ENCODE peak calls at places on chromosomes 6 and 20, in nine cellular contexts. O, P, Z, F, S, I, M, E and V are unnamed samples. For H3K9me3, the result is how much of the 10 kb centered on the place peaks cover.

GRCh38 chr6:116847234-116847633 is 18.4 kb upstream of the GPRC6A start:
- DNase-seq in O (no peak), P (no peak), Z (no peak), F (no peak), S (peak), I (no peak), M (no peak), E (no peak), V (no peak)

GRCh38 chr20:54106162-54106561 is 35.8 kb upstream of the BCAS1 start:
- DNase-seq in O (no peak), P (no peak), Z (no peak), F (no peak), S (no peak), I (no peak), M (no peak), E (no peak), V (no peak)

GRCh38 chr6:99603421-99604160 is 3.0 kb upstream of the PRDM13 start:
- DNase-seq in O (no peak), P (peak), Z (no peak), F (no peak), S (peak), I (no peak), M (no peak), E (no peak), V (no peak)

GRCh38 chr6:40955181-40955550 is 83.9 kb downstream of the UNC5CL start:
- DNase-seq in O (no peak), P (no peak), Z (no peak), F (no peak), S (no peak), I (no peak), M (no peak), E (no peak), V (no peak)

GRCh38 chr20:25863536-25864325 is 167.1 kb upstream of the ZNF337 start:
- DNase-seq in O (no peak), P (no peak), Z (no peak), F (no peak), S (peak), I (no peak), M (no peak), E (no peak), V (no peak)

GRCh38 chr6:130366011-130366963 is at the start of gene TMEM200A:
- DNase-seq in O (peak), P (peak), Z (no peak), F (peak), S (peak), I (no peak), M (peak), E (peak), V (peak)

GRCh38 chr20:13423472-13424173 is 202.5 kb downstream of the ISM1 start:
- DNase-seq in O (no peak), P (no peak), Z (no peak), F (no peak), S (no peak), I (no peak), M (no peak), E (no peak), V (no peak)

GRCh38 chr6:134464690-134465411 is 146.9 kb upstream of the SGK1 start:
- DNase-seq in O (no peak), P (no peak), Z (peak), F (no peak), S (no peak), I (no peak), M (no peak), E (no peak), V (no peak)

GRCh38 chr20:3276400-3277015 is 37.5 kb upstream of the SLC4A11 start:
- DNase-seq in O (no peak), P (no peak), Z (peak), F (no peak), S (peak), I (no peak), M (peak), E (no peak), V (no peak)

GRCh38 chr20:10875653-10876052 is 201.9 kb upstream of the JAG1 start:
- DNase-seq in O (no peak), P (no peak), Z (no peak), F (no peak), S (no peak), I (no peak), M (no peak), E (no peak), V (no peak)

GRCh38 chr6:165925474-165926156 is 242.0 kb downstream of the TBXT start:
- DNase-seq in O (no peak), P (no peak), Z (no peak), F (no peak), S (no peak), I (no peak), M (no peak), E (no peak), V (no peak)

GRCh38 chr6:83051386-83052172 is 14.1 kb downstream of the UBE3D start:
- DNase-seq in O (no peak), P (no peak), Z (no peak), F (no peak), S (peak), I (no peak), M (no peak), E (no peak), V (no peak)

GRCh38 chr6:4732691-4733315 is 43.4 kb upstream of the CDYL start:
- DNase-seq in O (no peak), P (no peak), Z (peak), F (peak), S (peak), I (no peak), M (peak), E (no peak), V (peak)

GRCh38 chr20:5608104-5608447 is 142.1 kb upstream of the SHLD1 start:
- DNase-seq in O (no peak), P (no peak), Z (no peak), F (no peak), S (no peak), I (no peak), M (no peak), E (no peak), V (peak)

GRCh38 chr6:111585241-111585968 is 20.3 kb downstream of the TRAF3IP2 start:
- DNase-seq in O (no peak), P (no peak), Z (peak), F (peak), S (no peak), I (no peak), M (no peak), E (no peak), V (no peak)

GRCh38 chr6:2324166-2324953 is 79.0 kb upstream of the GMDS start:
- DNase-seq in O (no peak), P (no peak), Z (no peak), F (no peak), S (no peak), I (no peak), M (no peak), E (no peak), V (no peak)
- H3K9me3 ChIP-seq in O (under half), P (half or more), Z (under half), F (under half), S (under half), I (half or more), M (under half), E (under half), V (under half)

DNA sequence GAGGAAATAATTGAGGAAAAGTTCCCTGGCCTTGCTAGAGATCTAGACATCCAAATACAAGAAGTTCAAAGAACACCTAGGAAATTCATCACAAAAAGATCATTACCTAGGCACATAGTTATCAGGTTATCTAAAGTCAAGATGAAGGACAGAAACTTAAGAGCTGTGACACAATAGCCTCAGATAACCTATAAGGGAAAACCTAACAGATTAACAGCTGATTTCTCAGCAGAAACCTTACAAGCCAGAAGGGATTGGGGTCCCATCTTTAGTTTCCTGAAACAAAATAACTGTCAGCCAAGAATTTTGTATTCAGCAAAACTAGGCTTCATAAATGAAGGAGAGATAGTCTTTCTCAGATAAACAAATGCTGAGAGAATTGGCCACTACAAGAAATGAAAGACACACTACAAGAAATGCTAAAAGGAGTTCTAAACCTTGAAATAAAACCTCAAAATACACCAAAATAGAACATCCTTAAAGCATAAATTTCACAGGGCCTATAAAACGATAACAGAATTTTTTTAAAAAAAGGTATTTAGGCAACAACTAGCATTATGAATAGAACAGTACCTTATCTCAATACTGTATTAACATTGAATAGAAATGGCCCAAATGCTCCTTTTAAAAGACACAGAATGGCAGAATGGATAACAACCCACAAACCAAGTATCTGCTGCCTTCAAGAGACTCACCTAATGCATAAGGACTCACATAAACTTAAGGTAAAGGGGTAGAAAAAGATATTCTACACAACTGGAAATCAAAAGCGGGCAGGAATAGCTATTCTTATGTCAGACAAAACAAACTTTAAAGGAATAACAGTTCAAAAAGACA is 9.7 kb downstream of the RNGTT start:
- DNase-seq in O (no peak), P (no peak), Z (no peak), F (no peak), S (no peak), I (no peak), M (no peak), E (no peak), V (no peak)
- H3K9me3 ChIP-seq in O (under half), P (under half), Z (under half), F (under half), S (under half), I (under half), M (under half), E (under half), V (under half)

GRCh38 chr6:170093276-170093657 is 197.6 kb downstream of the DLL1 start:
- DNase-seq in O (no peak), P (no peak), Z (no peak), F (no peak), S (no peak), I (no peak), M (no peak), E (no peak), V (no peak)

GRCh38 chr6:170095273-170095976 is 195.5 kb downstream of the DLL1 start:
- DNase-seq in O (no peak), P (peak), Z (no peak), F (no peak), S (no peak), I (no peak), M (peak), E (no peak), V (no peak)

GRCh38 chr6:170096191-170096802 is 194.6 kb downstream of the DLL1 start:
- DNase-seq in O (no peak), P (peak), Z (no peak), F (no peak), S (no peak), I (no peak), M (no peak), E (no peak), V (no peak)

GRCh38 chr6:170093658-170094596 is 197.0 kb downstream of the DLL1 start:
- DNase-seq in O (no peak), P (peak), Z (no peak), F (no peak), S (no peak), I (no peak), M (peak), E (no peak), V (no peak)

DNA sequence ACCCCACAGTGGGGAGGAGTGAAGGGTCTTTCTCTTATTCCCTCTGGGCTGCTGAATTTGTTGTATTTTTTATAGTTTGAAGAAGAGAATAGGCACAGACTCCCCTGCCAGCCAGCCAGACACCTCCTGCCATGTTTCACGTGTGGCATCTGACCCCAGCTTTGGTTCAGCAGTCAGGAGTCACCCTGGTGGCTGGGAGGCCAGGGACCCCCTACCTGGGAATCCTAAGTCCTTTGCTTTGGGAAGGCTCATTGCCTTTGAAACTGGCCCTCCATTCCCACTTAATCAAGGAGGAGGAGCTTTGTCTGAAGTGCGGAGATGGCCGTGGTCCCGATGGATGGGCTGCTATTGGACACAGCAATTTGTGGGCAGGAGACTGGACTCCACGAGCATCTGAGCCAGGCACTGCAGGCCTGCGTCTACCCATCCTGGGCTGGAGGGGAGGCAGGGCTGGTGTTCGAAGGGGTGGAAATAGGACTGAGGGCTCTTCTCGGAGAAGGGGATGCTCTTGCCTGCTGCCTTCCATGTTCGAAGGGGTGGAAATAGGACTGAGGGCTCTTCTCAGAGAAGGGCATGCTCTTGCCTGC is 196.1 kb downstream of the DLL1 start:
- DNase-seq in O (no peak), P (peak), Z (no peak), F (no peak), S (no peak), I (no peak), M (peak), E (no peak), V (no peak)
- H3K9me3 ChIP-seq in O (under half), P (under half), Z (under half), F (under half), S (under half), I (under half), M (under half), E (under half), V (under half)

DNA sequence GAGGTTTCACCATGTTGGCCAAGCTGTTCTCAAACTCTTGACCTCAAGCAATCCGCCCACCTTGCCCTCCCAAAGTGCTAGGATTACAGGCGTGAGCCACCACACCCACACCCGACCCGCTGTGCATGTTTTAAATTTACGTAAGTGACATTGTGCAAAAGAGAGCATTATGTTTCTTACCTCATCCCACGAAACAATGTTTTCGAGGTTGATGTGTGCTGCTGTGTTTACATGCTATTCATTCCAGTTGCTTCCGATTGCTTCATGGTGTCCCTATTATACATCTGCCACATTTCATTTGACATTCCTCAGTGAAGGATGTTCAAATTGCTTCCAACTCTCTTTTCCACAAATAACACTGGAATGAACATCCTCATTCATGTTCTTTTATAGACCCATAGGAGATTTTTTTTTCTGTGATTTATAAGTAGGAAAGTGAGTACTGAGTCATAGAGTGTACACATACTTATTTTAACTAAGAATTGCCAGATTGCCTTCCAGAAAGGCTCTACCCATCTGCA is 403.9 kb upstream of the JARID2 start:
- DNase-seq in O (no peak), P (no peak), Z (peak), F (peak), S (no peak), I (no peak), M (peak), E (no peak), V (no peak)
- H3K9me3 ChIP-seq in O (under half), P (under half), Z (under half), F (under half), S (under half), I (under half), M (under half), E (under half), V (under half)

GRCh38 chr6:149186873-149187272 is 130.6 kb upstream of the TAB2 start:
- DNase-seq in O (no peak), P (no peak), Z (no peak), F (no peak), S (no peak), I (no peak), M (no peak), E (no peak), V (no peak)

GRCh38 chr6:149185799-149186357 is 131.6 kb upstream of the TAB2 start:
- DNase-seq in O (no peak), P (no peak), Z (no peak), F (no peak), S (no peak), I (no peak), M (no peak), E (no peak), V (peak)

GRCh38 chr6:149181304-149181703 is 136.2 kb upstream of the TAB2 start:
- DNase-seq in O (no peak), P (no peak), Z (no peak), F (no peak), S (no peak), I (no peak), M (no peak), E (no peak), V (no peak)

GRCh38 chr6:149182262-149182661 is 135.2 kb upstream of the TAB2 start:
- DNase-seq in O (no peak), P (no peak), Z (no peak), F (peak), S (no peak), I (no peak), M (peak), E (no peak), V (peak)

DNA sequence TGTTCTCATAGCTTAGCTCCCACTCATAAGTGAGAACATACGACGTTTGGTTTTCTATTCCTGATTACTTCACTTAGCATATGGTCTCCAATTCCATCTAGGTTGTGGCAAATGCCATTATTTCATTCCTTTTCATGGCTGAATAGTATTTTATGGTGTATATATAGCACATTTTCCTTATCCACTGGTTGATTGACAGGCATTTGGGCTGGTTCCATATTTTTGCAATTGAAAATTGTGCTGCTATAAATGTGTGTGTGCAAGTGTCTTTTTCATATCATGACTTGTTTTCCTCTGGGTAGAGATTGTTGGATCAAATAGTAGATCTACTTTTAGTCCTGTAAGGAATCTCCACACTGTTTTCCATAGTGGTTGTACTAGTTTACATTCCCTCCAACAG is 133.0 kb upstream of the TAB2 start:
- DNase-seq in O (no peak), P (no peak), Z (no peak), F (no peak), S (no peak), I (no peak), M (no peak), E (no peak), V (no peak)
- H3K9me3 ChIP-seq in O (under half), P (under half), Z (under half), F (under half), S (under half), I (under half), M (under half), E (under half), V (under half)

DNA sequence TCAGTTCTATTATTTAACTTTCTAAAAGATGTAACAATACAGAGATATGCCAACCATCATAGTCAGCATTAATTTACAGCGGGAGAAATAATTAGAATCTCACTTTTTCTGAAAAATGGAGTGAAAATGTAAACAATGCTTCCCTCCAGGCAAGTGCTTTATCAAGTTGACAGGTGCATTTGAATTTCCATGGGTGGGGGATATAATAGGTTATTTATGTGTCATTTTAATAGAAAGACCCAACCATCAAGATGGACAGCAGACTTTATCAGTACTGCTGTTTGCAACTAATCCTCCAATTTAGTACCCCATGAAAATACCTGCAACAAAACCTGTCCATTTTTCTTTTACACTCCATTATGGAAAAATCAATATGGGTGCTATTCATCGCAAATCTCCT is 780.1 kb downstream of the TFAP2A start:
- DNase-seq in O (no peak), P (no peak), Z (no peak), F (no peak), S (no peak), I (no peak), M (no peak), E (no peak), V (no peak)
- H3K9me3 ChIP-seq in O (under half), P (under half), Z (under half), F (under half), S (under half), I (under half), M (under half), E (under half), V (under half)

GRCh38 chr6:21886601-21887091 is 293.1 kb downstream of the SOX4 start:
- DNase-seq in O (no peak), P (no peak), Z (no peak), F (no peak), S (peak), I (no peak), M (no peak), E (no peak), V (no peak)

GRCh38 chr6:21887301-21888185 is 294.0 kb downstream of the SOX4 start:
- DNase-seq in O (no peak), P (no peak), Z (no peak), F (no peak), S (peak), I (no peak), M (no peak), E (no peak), V (no peak)

GRCh38 chr6:21885101-21885500 is 291.6 kb downstream of the SOX4 start:
- DNase-seq in O (no peak), P (no peak), Z (no peak), F (no peak), S (no peak), I (no peak), M (no peak), E (no peak), V (no peak)

GRCh38 chr6:21883929-21884328 is 290.4 kb downstream of the SOX4 start:
- DNase-seq in O (no peak), P (no peak), Z (no peak), F (no peak), S (no peak), I (no peak), M (no peak), E (no peak), V (no peak)

GRCh38 chr6:21885532-21886089 is 292.1 kb downstream of the SOX4 start:
- DNase-seq in O (no peak), P (no peak), Z (peak), F (peak), S (peak), I (no peak), M (peak), E (no peak), V (no peak)
- H3K9me3 ChIP-seq in O (under half), P (under half), Z (under half), F (under half), S (under half), I (under half), M (under half), E (under half), V (under half)

DNA sequence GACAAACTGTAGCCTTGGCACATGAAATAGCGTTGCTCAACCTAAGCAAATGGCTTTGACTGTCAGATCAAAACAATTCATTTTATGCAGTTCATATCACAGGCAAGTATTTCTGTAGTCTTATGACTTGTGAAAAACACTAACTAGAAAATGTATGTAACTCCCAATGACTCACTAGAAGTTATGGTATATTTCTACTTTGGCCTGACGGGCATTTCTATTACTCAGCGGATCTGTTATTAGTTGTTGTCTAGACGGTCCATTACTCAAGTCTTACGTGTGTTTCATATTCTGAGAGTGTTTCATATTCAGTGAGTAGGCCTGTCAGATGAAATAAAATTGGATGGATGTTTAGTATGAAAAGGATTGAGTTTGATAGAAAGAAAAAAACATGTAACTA is 880.9 kb downstream of the PRIM2 start:
- DNase-seq in O (no peak), P (no peak), Z (no peak), F (no peak), S (no peak), I (no peak), M (no peak), E (no peak), V (no peak)
- H3K9me3 ChIP-seq in O (under half), P (under half), Z (under half), F (under half), S (under half), I (under half), M (under half), E (under half), V (under half)